ENCODE peak calls at places on chromosomes 13 and 19, in seven cellular contexts. C is tibial nerve, I is thyroid gland, U is uterus, Y is IMR-90, O is breast epithelium, M is HCT116. Q is an unnamed sample.

GRCh38 chr13:113407531-113408393 is 43.8 kb upstream of the GRTP1 start:
- DNase-seq in C (no peak), I (no peak), U (no peak), Y (no peak), O (no peak), M (no peak), Q (no peak)

GRCh38 chr19:14563989-14564650 is 7.7 kb downstream of the NDUFB7 start:
- DNase-seq in C (no peak), I (no peak), U (no peak), Y (no peak), O (no peak), M (peak; percentile 68), Q (no peak)

GRCh38 chr19:35768082-35768421 is 7.3 kb upstream of the ARHGAP33 start:
- DNase-seq in C (no peak), I (no peak), U (no peak), Y (no peak), O (no peak), M (no peak), Q (no peak)

GRCh38 chr13:76720416-76720815 is 165.8 kb downstream of the KCTD12 start:
- DNase-seq in C (no peak), I (no peak), U (no peak), Y (no peak), O (no peak), M (no peak), Q (no peak)

GRCh38 chr19:19610376-19611240 is 7.9 kb downstream of the PBX4 start:
- DNase-seq in C (no peak), I (peak; percentile 71), U (no peak), Y (peak; percentile 18), O (no peak), M (no peak), Q (no peak)

GRCh38 chr13:113970810-113971470 is 2.9 kb downstream of the C13orf46 start:
- DNase-seq in C (peak; percentile 55), I (peak; percentile 94), U (peak; percentile 49), Y (peak; percentile 23), O (peak; percentile 81), M (no peak), Q (peak; percentile 85)

GRCh38 chr13:97113231-97114001 is 108.7 kb upstream of the MBNL2 start:
- DNase-seq in C (no peak), I (peak; percentile 12), U (peak; percentile 26), Y (no peak), O (no peak), M (no peak), Q (no peak)

GRCh38 chr19:46745521-46746280 is at the start of gene FKRP:
- DNase-seq in C (no peak), I (no peak), U (no peak), Y (no peak), O (no peak), M (no peak), Q (no peak)

GRCh38 chr19:41934849-41935374 is 6.7 kb upstream of the ERFL start:
- DNase-seq in C (peak; percentile 72), I (peak; percentile 64), U (peak; percentile 48), Y (peak; percentile 49), O (peak; percentile 68), M (peak; percentile 43), Q (no peak)

GRCh38 chr19:35782589-35782988 is 7.2 kb downstream of the ARHGAP33 start:
- DNase-seq in C (no peak), I (no peak), U (no peak), Y (no peak), O (no peak), M (no peak), Q (no peak)

GRCh38 chr13:27601208-27601607 is 19.1 kb downstream of the LNX2 start:
- DNase-seq in C (no peak), I (no peak), U (no peak), Y (no peak), O (no peak), M (no peak), Q (no peak)

GRCh38 chr13:27728271-27728670 is 64.0 kb upstream of the GSX1 start:
- DNase-seq in C (no peak), I (no peak), U (no peak), Y (no peak), O (no peak), M (no peak), Q (no peak)

GRCh38 chr13:114149774-114150740 is 17.6 kb upstream of the RASA3 start:
- DNase-seq in C (no peak), I (no peak), U (no peak), Y (no peak), O (no peak), M (no peak), Q (no peak)

GRCh38 chr19:17841810-17842662 is 5.7 kb downstream of the JAK3 start:
- DNase-seq in C (peak; percentile 80), I (peak; percentile 55), U (peak; percentile 75), Y (peak; percentile 63), O (no peak), M (peak; percentile 92), Q (no peak)

GRCh38 chr13:73732350-73732749 is 401.9 kb downstream of the KLF12 start:
- DNase-seq in C (no peak), I (no peak), U (no peak), Y (no peak), O (no peak), M (no peak), Q (no peak)

GRCh38 chr13:113291997-113292862 is 4.8 kb upstream of the LAMP1 start:
- DNase-seq in C (no peak), I (no peak), U (no peak), Y (peak; percentile 51), O (no peak), M (no peak), Q (no peak)

GRCh38 chr13:80605743-80606142 is 264.8 kb upstream of the SPRY2 start:
- DNase-seq in C (no peak), I (no peak), U (no peak), Y (no peak), O (no peak), M (no peak), Q (no peak)

GRCh38 chr19:10797078-10797477 is 38.9 kb downstream of the TMED1 start:
- DNase-seq in C (no peak), I (no peak), U (no peak), Y (no peak), O (no peak), M (no peak), Q (no peak)

GRCh38 chr13:30388401-30389283 is 33.7 kb upstream of the UBE2L5 start:
- DNase-seq in C (peak; percentile 41), I (no peak), U (peak; percentile 48), Y (peak; percentile 89), O (no peak), M (no peak), Q (peak; percentile 62)
- H3K27ac ChIP-seq in C (peak overlapping the region; percentile 46), I (no peak overlapping the region), U (peak overlapping the region; percentile 80), Y (peak overlapping the region; percentile 87), O (peak overlapping the region; percentile 92), M (no peak overlapping the region), Q (peak overlapping the region; percentile 78)

GRCh38 chr19:4390862-4391693 is 9.3 kb downstream of the SH3GL1 start:
- DNase-seq in C (no peak), I (no peak), U (no peak), Y (no peak), O (no peak), M (no peak), Q (peak; percentile 84)
- H3K4me3 ChIP-seq in C (no peak overlapping the region), I (no peak overlapping the region), U (no peak overlapping the region), Y (no peak overlapping the region), O (no peak overlapping the region), M (no peak overlapping the region), Q (peak overlapping the region; percentile 21)

GRCh38 chr19:3682286-3682685 is 18.0 kb downstream of the PIP5K1C start:
- DNase-seq in C (no peak), I (no peak), U (no peak), Y (no peak), O (no peak), M (no peak), Q (no peak)

GRCh38 chr19:3682741-3683404 is 17.4 kb downstream of the PIP5K1C start:
- DNase-seq in C (no peak), I (no peak), U (peak; percentile 80), Y (peak; percentile 60), O (no peak), M (no peak), Q (no peak)

GRCh38 chr19:3684817-3685410 is 15.4 kb downstream of the PIP5K1C start:
- DNase-seq in C (no peak), I (no peak), U (no peak), Y (no peak), O (no peak), M (no peak), Q (no peak)

GRCh38 chr19:3683405-3683865 is 16.8 kb downstream of the PIP5K1C start:
- DNase-seq in C (no peak), I (peak; percentile 22), U (peak; percentile 81), Y (no peak), O (no peak), M (no peak), Q (peak; percentile 57)

DNA sequence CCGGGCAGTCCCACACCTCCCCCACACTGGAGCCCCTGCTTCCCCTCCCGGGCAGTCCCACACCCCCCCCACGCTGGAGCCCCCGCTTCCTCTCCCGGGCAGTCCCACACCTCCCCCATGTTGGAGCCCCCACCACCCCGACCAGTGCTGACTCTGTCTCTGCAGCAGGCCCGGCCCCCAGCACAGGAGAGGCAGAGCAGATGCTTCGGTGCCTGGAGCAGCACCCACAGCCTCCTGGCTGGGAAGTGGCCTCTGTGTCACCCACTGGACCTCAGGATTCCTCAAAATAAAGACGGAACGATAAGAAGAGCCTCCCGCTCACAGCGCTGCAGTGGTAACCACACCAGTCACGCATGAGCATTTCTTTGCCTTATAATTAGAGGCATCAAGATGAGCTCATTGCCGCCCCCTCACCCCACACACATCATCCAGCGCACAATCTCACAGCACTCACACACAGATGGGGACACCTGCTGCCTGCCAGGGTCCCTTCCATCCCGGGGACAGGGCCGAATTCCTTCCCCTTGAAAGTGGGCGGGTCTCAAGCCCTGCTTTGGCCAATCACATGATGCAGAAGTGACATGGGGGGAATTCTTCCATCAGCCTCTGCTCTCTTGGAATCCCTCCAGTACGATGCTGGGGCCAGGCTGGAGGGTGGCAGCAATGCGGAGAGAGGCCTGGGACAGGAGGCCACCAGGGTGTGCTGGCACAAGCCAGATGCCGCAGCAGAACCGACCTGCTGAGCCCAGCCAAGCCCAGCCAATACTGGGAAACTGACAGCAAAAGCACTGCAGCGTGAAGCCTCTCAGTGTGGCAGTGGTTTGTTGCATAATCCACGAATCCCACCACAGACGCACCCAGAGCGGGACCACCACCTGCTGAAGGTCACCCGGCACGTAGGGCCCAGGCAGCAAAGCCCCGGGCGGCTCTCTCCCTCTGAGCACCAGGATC is 16.1 kb downstream of the PIP5K1C start:
- DNase-seq in C (no peak), I (no peak), U (no peak), Y (peak; percentile 31), O (no peak), M (no peak), Q (no peak)
- TF ChIP-seq POLR2A in C (no peak), I (no peak), U (no peak), Y (no peak), O (no peak), M (no peak), Q (no peak)

DNA sequence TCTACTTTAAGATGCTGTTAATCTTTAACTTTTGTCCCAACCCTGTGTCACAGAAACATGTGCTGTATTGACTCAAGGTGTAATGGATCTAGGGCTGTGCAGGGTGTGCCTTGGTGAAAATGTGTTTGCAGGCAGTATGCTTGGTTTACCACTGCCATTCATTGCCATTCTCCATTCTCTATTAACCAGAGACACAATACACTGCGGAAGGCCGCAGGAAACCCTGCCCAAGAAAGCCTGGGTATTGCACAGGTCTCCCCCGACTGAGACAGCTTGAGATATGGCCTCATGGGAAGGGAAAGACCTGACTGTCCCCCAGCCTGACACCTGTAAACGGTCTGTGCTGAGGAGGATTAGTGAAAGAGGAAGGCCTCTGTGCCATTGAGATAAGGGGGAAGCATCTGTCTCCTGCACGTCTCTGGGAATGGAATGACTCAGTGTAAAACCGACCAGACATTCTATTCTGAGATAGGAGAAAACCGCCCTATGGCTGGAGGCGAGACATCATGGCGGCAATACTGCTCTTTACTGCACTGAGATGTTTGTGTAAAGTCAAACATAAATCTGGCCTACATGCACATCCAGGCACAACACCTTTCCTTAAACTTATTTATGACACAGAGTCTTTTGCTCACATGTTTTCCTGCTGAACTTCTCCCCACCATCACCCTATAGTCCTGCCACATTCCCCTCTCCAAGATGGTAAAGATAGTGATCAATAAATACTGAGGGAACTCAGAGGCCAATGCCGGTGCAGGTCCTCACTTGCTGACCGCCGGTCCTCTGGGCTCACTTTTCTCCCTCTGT is 13.1 kb upstream of the ZNF888 start:
- DNase-seq in C (no peak), I (no peak), U (no peak), Y (no peak), O (no peak), M (no peak), Q (no peak)
- H3K27ac ChIP-seq in C (no peak overlapping the region), I (no peak overlapping the region), U (no peak overlapping the region), Y (no peak overlapping the region), O (peak overlapping the region; percentile 52), M (no peak overlapping the region), Q (no peak overlapping the region)

Q was measured in right lobe of liver.